ENCODE peak calls at places on chromosomes 16 and 17, in ten cellular contexts. C is ovary; E is CD8-positive, alpha-beta T cell; N is adrenal gland; Y is tibial artery; M is IMR-90; H is endodermal cell; T is GM23248; J is lower lobe of right lung; B is breast epithelium. Q is an unnamed sample.

GRCh38 chr16:75251280-75252048 is at the start of gene BCAR1:
- DNase-seq in M (peak; percentile 93), H (peak; percentile 98), B (peak; percentile 79), J (peak; percentile 93), T (peak; percentile 92), E (no peak), Y (peak; percentile 94), N (peak; percentile 89), C (peak; percentile 88), Q (peak; percentile 74)

GRCh38 chr17:80705988-80706387 is 161.3 kb downstream of the RPTOR start:
- DNase-seq in C (no peak), B (no peak), H (no peak), M (no peak), Y (no peak), T (no peak), J (no peak), E (no peak), N (no peak), Q (no peak)

GRCh38 chr17:45247429-45248131 is 14.3 kb downstream of the SPATA32 start:
- DNase-seq in J (peak; percentile 97), Y (peak; percentile 87), E (peak; percentile 97), C (peak; percentile 80), T (peak; percentile 81), M (peak; percentile 90), N (peak; percentile 93), H (peak; percentile 100), B (peak; percentile 93), Q (no peak)

GRCh38 chr17:10247806-10248334 is 49.5 kb upstream of the GAS7 start:
- DNase-seq in N (no peak), H (no peak), B (no peak), Y (no peak), E (no peak), M (no peak), J (no peak), C (no peak), T (peak; percentile 56), Q (no peak)

GRCh38 chr16:76294691-76295214 is 17.6 kb downstream of the CNTNAP4 start:
- DNase-seq in J (no peak), B (no peak), C (no peak), Y (no peak), N (no peak), T (no peak), E (no peak), H (no peak), M (no peak), Q (no peak)

GRCh38 chr16:89122322-89122831 is 28.7 kb downstream of the ACSF3 start:
- DNase-seq in B (no peak), M (no peak), N (no peak), H (no peak), Y (no peak), J (peak; percentile 77), T (no peak), E (peak; percentile 48), C (no peak), Q (peak; percentile 35)

GRCh38 chr16:75197522-75198134 is 9.3 kb downstream of the CTRB2 start:
- DNase-seq in J (peak; percentile 16), T (no peak), B (no peak), Y (peak; percentile 34), N (no peak), H (peak; percentile 60), M (no peak), E (no peak), C (no peak), Q (no peak)

GRCh38 chr17:45852535-45853297 is 8.0 kb downstream of the SPPL2C start:
- DNase-seq in E (peak; percentile 34), T (peak; percentile 70), Y (no peak), M (peak; percentile 55), J (no peak), N (peak; percentile 61), C (peak; percentile 50), H (peak; percentile 91), B (no peak), Q (no peak)

GRCh38 chr17:59491353-59492090 is 73.9 kb upstream of the DHX40 start:
- DNase-seq in H (no peak), Y (peak; percentile 10), T (no peak), N (no peak), B (no peak), J (no peak), C (no peak), E (no peak), M (no peak), Q (no peak)

GRCh38 chr17:75910699-75911098 is 6.0 kb upstream of the MRPL38 start:
- DNase-seq in B (no peak), C (no peak), N (no peak), Y (no peak), H (peak; percentile 91), T (no peak), M (no peak), E (no peak), J (no peak), Q (no peak)

DNA sequence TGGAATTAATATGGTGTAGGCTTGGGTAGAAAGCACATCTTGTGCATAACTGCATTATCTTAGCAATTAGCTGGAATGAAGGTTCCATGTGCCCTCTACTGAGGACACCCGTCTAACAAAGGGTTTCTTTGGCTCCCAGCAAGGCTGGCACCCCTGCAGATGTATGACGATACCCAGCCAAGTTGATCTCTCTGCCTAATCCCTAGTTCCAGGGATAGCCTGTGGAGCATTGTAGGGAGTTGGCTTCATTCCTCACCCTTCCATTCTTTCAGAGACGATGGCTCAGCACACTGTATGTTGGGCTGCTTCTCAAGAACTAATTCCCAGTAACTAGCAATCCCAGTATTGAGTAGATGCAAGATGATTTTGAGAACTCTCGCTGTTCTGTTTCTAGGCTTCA is 182.5 kb downstream of the SNX29 start:
- DNase-seq in E (no peak), Y (no peak), H (peak; percentile 72), T (peak; percentile 35), J (no peak), B (no peak), M (no peak), C (no peak), N (no peak), Q (no peak)
- H3K27ac ChIP-seq in E (no peak overlapping the region), Y (no peak overlapping the region), H (no peak overlapping the region), T (peak overlapping the region; percentile 96), J (no peak overlapping the region), B (no peak overlapping the region), M (no peak overlapping the region), C (no peak overlapping the region), N (no peak overlapping the region), Q (no peak overlapping the region)

GRCh38 chr17:38342886-38343607 is 709 bp downstream of the GPR179 start:
- DNase-seq in Y (no peak), T (no peak), J (no peak), H (no peak), B (no peak), E (no peak), C (no peak), M (no peak), N (no peak), Q (no peak)
- H3K27ac ChIP-seq in Y (no peak overlapping the region), T (no peak overlapping the region), J (no peak overlapping the region), H (no peak overlapping the region), B (no peak overlapping the region), E (no peak overlapping the region), C (no peak overlapping the region), M (no peak overlapping the region), N (no peak overlapping the region), Q (no peak overlapping the region)

GRCh38 chr16:29313559-29313887 is 93.0 kb downstream of the NPIPB11 start:
- DNase-seq in C (peak; percentile 26), E (no peak), Y (peak; percentile 52), B (no peak), H (no peak), M (no peak), N (no peak), T (no peak), J (no peak), Q (no peak)

GRCh38 chr16:29312835-29313558 is 93.5 kb downstream of the NPIPB11 start:
- DNase-seq in Y (peak; percentile 56), N (no peak), H (no peak), T (no peak), E (no peak), M (no peak), J (no peak), B (no peak), C (peak; percentile 30), Q (no peak)

GRCh38 chr16:29315046-29315445 is 91.5 kb downstream of the NPIPB11 start:
- DNase-seq in Y (no peak), N (no peak), T (peak; percentile 12), H (no peak), M (peak; percentile 31), J (no peak), C (no peak), E (no peak), B (no peak), Q (no peak)

GRCh38 chr16:29315916-29316517 is 90.5 kb downstream of the NPIPB11 start:
- DNase-seq in C (no peak), E (no peak), J (no peak), M (no peak), T (no peak), Y (peak; percentile 49), H (peak; percentile 75), B (no peak), N (no peak), Q (no peak)

GRCh38 chr16:29314292-29314934 is 92.1 kb downstream of the NPIPB11 start:
- DNase-seq in N (no peak), T (no peak), H (no peak), M (no peak), B (no peak), E (no peak), C (peak; percentile 28), Y (peak; percentile 57), J (peak; percentile 31), Q (no peak)
- H3K27ac ChIP-seq in N (no peak overlapping the region), T (no peak overlapping the region), H (no peak overlapping the region), M (no peak overlapping the region), B (no peak overlapping the region), E (no peak overlapping the region), C (no peak overlapping the region), Y (no peak overlapping the region), J (no peak overlapping the region), Q (no peak overlapping the region)

GRCh38 chr16:81901483-81901882 is 109.8 kb downstream of the SDR42E1 start:
- DNase-seq in J (no peak), B (no peak), Y (no peak), H (no peak), T (peak; percentile 14), M (no peak), N (no peak), C (no peak), E (no peak), Q (no peak)
- H3K27ac ChIP-seq in J (peak overlapping the region; percentile 9), B (no peak overlapping the region), Y (no peak overlapping the region), H (no peak overlapping the region), T (no peak overlapping the region), M (no peak overlapping the region), N (no peak overlapping the region), C (no peak overlapping the region), E (no peak overlapping the region), Q (no peak overlapping the region)

GRCh38 chr16:11795887-11796226 is 1.2 kb downstream of the ZC3H7A start:
- DNase-seq in E (no peak), J (no peak), N (no peak), H (no peak), T (no peak), M (no peak), Y (peak; percentile 50), B (no peak), C (no peak), Q (no peak)
- H3K27ac ChIP-seq in E (peak overlapping the region; percentile 82), J (peak overlapping the region; percentile 99), N (peak overlapping the region; percentile 96), H (no peak overlapping the region), T (peak overlapping the region; percentile 90), M (peak overlapping the region; percentile 85), Y (peak overlapping the region; percentile 96), B (peak overlapping the region; percentile 98), C (peak overlapping the region; percentile 97), Q (peak overlapping the region; percentile 67)

Q was measured in caudate nucleus.